ENCODE peak calls at places on chromosomes 11 and 22, in six cellular contexts. S, W, Y, D, X and P are unnamed samples.

GRCh38 chr22:25437414-25438160 is 126.9 kb upstream of the GRK3 start:
- DNase-seq in Y (peak), W (no peak), X (no peak), D (no peak), S (no peak), P (peak)

GRCh38 chr11:36000616-36001190 is 56.8 kb downstream of the LDLRAD3 start:
- DNase-seq in S (no peak), Y (peak), D (no peak), X (no peak), W (no peak), P (no peak)

GRCh38 chr11:96102664-96103068 is 178.8 kb upstream of the MTMR2 start:
- DNase-seq in Y (no peak), W (no peak), S (peak), D (no peak), X (peak), P (no peak)

GRCh38 chr11:12746593-12747097 is 72.4 kb downstream of the TEAD1 start:
- DNase-seq in Y (peak), S (peak), X (peak), W (peak), D (no peak), P (peak)

GRCh38 chr11:820655-821512 is 2.2 kb downstream of the PNPLA2 start:
- DNase-seq in D (no peak), Y (no peak), W (no peak), X (peak), S (peak), P (no peak)

GRCh38 chr11:33704240-33705002 is 3.8 kb upstream of the C11orf91 start:
- DNase-seq in Y (no peak), X (no peak), S (no peak), D (no peak), W (no peak), P (no peak)

GRCh38 chr22:45254388-45254787 is 13.7 kb upstream of the KIAA0930 start:
- DNase-seq in S (no peak), X (no peak), Y (no peak), D (no peak), W (no peak), P (no peak)

GRCh38 chr11:65492637-65493366 is 6.0 kb upstream of the MALAT1 start:
- DNase-seq in D (no peak), X (peak), W (no peak), Y (no peak), S (peak), P (no peak)

GRCh38 chr22:29093501-29093921 is 20.7 kb downstream of the KREMEN1 start:
- DNase-seq in X (peak), D (no peak), S (peak), Y (no peak), W (no peak), P (no peak)

GRCh38 chr11:7467652-7468051 is 17.7 kb upstream of the OLFML1 start:
- DNase-seq in W (no peak), X (no peak), D (no peak), Y (no peak), S (no peak), P (no peak)

GRCh38 chr11:111555255-111555654 is 14.7 kb downstream of the LAYN start:
- DNase-seq in S (no peak), D (no peak), W (no peak), X (peak), Y (no peak), P (no peak)

GRCh38 chr11:39190751-39191150 is 2268.7 kb downstream of the LRRC4C start:
- DNase-seq in Y (peak), W (no peak), D (no peak), S (no peak), X (no peak), P (no peak)

GRCh38 chr11:66728760-66729385 is at the start of gene SPTBN2:
- DNase-seq in D (no peak), W (no peak), Y (peak), X (peak), S (peak), P (peak)

GRCh38 chr11:9104581-9104980 is 13.2 kb upstream of the SCUBE2 start:
- DNase-seq in S (no peak), X (no peak), Y (no peak), D (no peak), W (no peak), P (no peak)

GRCh38 chr22:32462452-32462851 is 1.8 kb downstream of the BPIFC start:
- DNase-seq in X (no peak), D (no peak), S (no peak), W (no peak), Y (no peak), P (no peak)

GRCh38 chr22:46464701-46465347 is 72.6 kb downstream of the CELSR1 start:
- DNase-seq in S (no peak), X (no peak), D (no peak), Y (no peak), W (no peak), P (no peak)

GRCh38 chr11:61776561-61777075 is 15.8 kb downstream of the TMEM258 start:
- DNase-seq in X (peak), S (peak), Y (peak), W (peak), D (peak), P (peak)

GRCh38 chr11:113147249-113147648 is 167.1 kb upstream of the TTC12 start:
- DNase-seq in Y (peak), X (no peak), S (peak), W (no peak), D (no peak), P (peak)

GRCh38 chr11:2355000-2355644 is 22.0 kb upstream of the CD81 start:
- DNase-seq in W (no peak), Y (no peak), D (no peak), S (peak), X (peak), P (no peak)

GRCh38 chr22:30267382-30268302 is 991 bp upstream of the OSM start:
- DNase-seq in W (no peak), S (no peak), Y (no peak), D (peak), X (no peak), P (no peak)